ENCODE peak calls at places on chromosomes 12 and 14, in six cellular contexts. T, I, A, H, V and C are unnamed samples.

GRCh38 chr14:105091335-105092123 is 26.3 kb upstream of the GPR132 start:
- DNase-seq in T (no peak), H (no peak), A (peak), I (peak), V (peak), C (peak)

GRCh38 chr12:3275171-3276041 is 198.2 kb downstream of the TSPAN9 start:
- DNase-seq in I (peak), V (peak), H (peak), T (peak), A (peak), C (peak)

GRCh38 chr14:80427101-80427500 is 215.8 kb upstream of the DIO2 start:
- DNase-seq in H (no peak), A (no peak), I (no peak), T (no peak), V (no peak), C (no peak)

GRCh38 chr12:90235642-90236041 is 527.0 kb upstream of the ATP2B1 start:
- DNase-seq in T (no peak), I (no peak), H (no peak), V (no peak), A (no peak), C (no peak)

GRCh38 chr14:56221392-56222128 is 103.3 kb downstream of the PELI2 start:
- DNase-seq in H (no peak), A (no peak), V (no peak), I (no peak), T (no peak), C (no peak)

GRCh38 chr14:24806061-24806678 is 172.2 kb upstream of the GZMB start:
- DNase-seq in I (peak), H (peak), V (peak), T (peak), A (peak), C (peak)

GRCh38 chr14:68809524-68809923 is 16.7 kb upstream of the ZFP36L1 start:
- DNase-seq in V (no peak), I (no peak), H (no peak), A (no peak), T (no peak), C (no peak)

GRCh38 chr14:35196571-35196970 is 74.2 kb downstream of the PRORP start:
- DNase-seq in T (no peak), H (no peak), A (no peak), V (no peak), I (no peak), C (no peak)

GRCh38 chr14:61889914-61890351 is 127.7 kb downstream of the SNAPC1 start:
- DNase-seq in A (no peak), V (no peak), I (no peak), T (no peak), H (peak), C (no peak)

GRCh38 chr12:107801150-107801549 is 26.6 kb downstream of the ASCL4 start:
- DNase-seq in A (no peak), V (no peak), T (no peak), H (no peak), I (no peak), C (no peak)

GRCh38 chr12:94074970-94075695 is 73.2 kb upstream of the PLXNC1 start:
- DNase-seq in H (no peak), V (no peak), T (peak), A (peak), I (no peak), C (peak)

GRCh38 chr14:38336298-38336697 is 80.4 kb upstream of the CLEC14A start:
- DNase-seq in H (no peak), V (no peak), I (no peak), A (no peak), T (no peak), C (no peak)

GRCh38 chr12:27477049-27477448 is 30.5 kb downstream of the SMCO2 start:
- DNase-seq in V (no peak), A (no peak), I (no peak), H (no peak), T (no peak), C (no peak)

GRCh38 chr14:63383776-63384367 is 65.1 kb upstream of the GPHB5 start:
- DNase-seq in V (no peak), I (no peak), A (no peak), H (peak), T (no peak), C (no peak)

GRCh38 chr14:59583755-59584154 is 7.1 kb upstream of the CCDC175 start:
- DNase-seq in A (no peak), T (no peak), H (no peak), I (no peak), V (no peak), C (peak)

GRCh38 chr12:24600996-24601395 is 347.9 kb downstream of the BCAT1 start:
- DNase-seq in V (no peak), I (no peak), T (no peak), A (no peak), H (no peak), C (peak)

GRCh38 chr14:41824441-41824840 is 217.8 kb downstream of the LRFN5 start:
- DNase-seq in H (no peak), T (no peak), A (no peak), I (no peak), V (no peak), C (no peak)

GRCh38 chr12:109595321-109595902 is 21.8 kb downstream of the MVK start:
- DNase-seq in I (no peak), H (no peak), T (no peak), A (no peak), V (no peak), C (no peak)

GRCh38 chr12:9906888-9907287 is 25.3 kb downstream of the CLEC2A start:
- DNase-seq in I (no peak), A (no peak), V (no peak), H (no peak), T (no peak), C (no peak)

GRCh38 chr14:82447586-82447985 is 913.9 kb upstream of the SEL1L start:
- DNase-seq in I (no peak), V (no peak), T (no peak), A (no peak), H (no peak), C (no peak)

GRCh38 chr14:59239030-59239429 is 50.6 kb downstream of the DAAM1 start:
- DNase-seq in A (no peak), H (no peak), T (no peak), V (no peak), I (no peak), C (no peak)

GRCh38 chr12:118103231-118103600 is 595 bp downstream of the VSIG10 start:
- DNase-seq in H (no peak), I (peak), A (peak), T (no peak), V (peak), C (no peak)

GRCh38 chr12:46774011-46774633 is 51.7 kb downstream of the SLC38A4 start:
- DNase-seq in H (no peak), A (no peak), T (no peak), V (no peak), I (no peak), C (no peak)

GRCh38 chr12:51005671-51006070 is 20.5 kb downstream of the SLC11A2 start:
- DNase-seq in H (no peak), V (no peak), A (no peak), T (no peak), I (no peak), C (no peak)

GRCh38 chr12:53481957-53482586 is 17.2 kb downstream of the MAP3K12 start:
- DNase-seq in A (no peak), T (no peak), I (no peak), H (no peak), V (no peak), C (no peak)

GRCh38 chr14:69056389-69056788 is 77.3 kb upstream of the ACTN1 start:
- DNase-seq in H (no peak), V (no peak), T (no peak), I (no peak), A (no peak), C (no peak)

GRCh38 chr14:34943506-34943905 is 39.3 kb upstream of the SRP54 start:
- DNase-seq in V (no peak), I (no peak), A (no peak), T (no peak), H (no peak), C (no peak)

GRCh38 chr12:52992699-52993557 is 13.3 kb upstream of the EIF4B start:
- DNase-seq in A (peak), T (peak), I (peak), H (no peak), V (peak), C (peak)

GRCh38 chr14:99531221-99532096 is 50.2 kb downstream of the CCNK start:
- DNase-seq in H (no peak), T (no peak), I (no peak), A (no peak), V (no peak), C (no peak)

GRCh38 chr12:101552277-101552676 is 42.5 kb upstream of the MYBPC1 start:
- DNase-seq in T (no peak), H (no peak), A (peak), I (no peak), V (no peak), C (no peak)

GRCh38 chr12:11136075-11136474 is 1.6 kb upstream of the TAS2R30 start:
- DNase-seq in V (no peak), A (no peak), I (no peak), T (no peak), H (no peak), C (no peak)

GRCh38 chr12:55072093-55072492 is 52.3 kb downstream of the NEUROD4 start:
- DNase-seq in H (no peak), V (peak), I (no peak), A (peak), T (no peak), C (no peak)

GRCh38 chr14:31947680-31948580 is 129.2 kb upstream of the ARHGAP5 start:
- DNase-seq in V (no peak), I (no peak), H (no peak), A (no peak), T (no peak), C (no peak)

DNA sequence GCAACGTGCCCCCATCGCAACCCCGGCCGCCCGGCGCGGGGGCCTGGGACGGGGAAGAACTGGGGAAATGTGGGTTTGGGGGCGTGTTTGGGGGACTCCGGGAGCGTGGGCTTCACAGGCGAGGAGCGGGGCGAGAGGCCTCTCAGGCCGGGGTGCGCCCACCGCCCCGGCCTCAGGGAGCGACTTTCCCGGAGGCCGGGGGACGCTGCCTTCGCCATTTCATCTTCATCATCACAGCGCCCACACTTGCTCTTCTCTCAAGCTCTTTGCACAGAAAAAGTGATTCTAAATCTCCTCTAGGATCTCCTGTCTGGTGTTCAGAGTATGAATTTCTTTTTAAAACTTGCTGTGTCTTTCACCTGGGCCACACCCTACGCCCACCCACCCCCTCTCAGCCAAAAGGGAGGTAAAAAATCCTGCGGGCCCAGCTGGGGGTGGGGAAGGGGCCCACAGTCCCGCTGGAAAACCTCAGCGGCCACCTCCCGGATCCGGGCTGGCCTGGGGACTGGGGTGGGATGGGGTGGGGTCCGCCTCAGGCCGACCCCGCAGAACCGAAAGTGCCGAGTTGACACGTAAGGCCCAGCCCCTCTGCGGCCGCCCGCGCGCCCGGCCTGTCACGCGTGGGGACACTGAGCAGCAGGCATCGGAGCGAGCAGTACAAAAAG is 7.4 kb downstream of the CDKN1B start:
- DNase-seq in V (peak), A (peak), I (peak), T (peak), H (no peak), C (no peak)
- TF ChIP-seq POLR2A in V (no peak), A (no peak), I (no peak), T (peak), H (no peak), C (no peak)

DNA sequence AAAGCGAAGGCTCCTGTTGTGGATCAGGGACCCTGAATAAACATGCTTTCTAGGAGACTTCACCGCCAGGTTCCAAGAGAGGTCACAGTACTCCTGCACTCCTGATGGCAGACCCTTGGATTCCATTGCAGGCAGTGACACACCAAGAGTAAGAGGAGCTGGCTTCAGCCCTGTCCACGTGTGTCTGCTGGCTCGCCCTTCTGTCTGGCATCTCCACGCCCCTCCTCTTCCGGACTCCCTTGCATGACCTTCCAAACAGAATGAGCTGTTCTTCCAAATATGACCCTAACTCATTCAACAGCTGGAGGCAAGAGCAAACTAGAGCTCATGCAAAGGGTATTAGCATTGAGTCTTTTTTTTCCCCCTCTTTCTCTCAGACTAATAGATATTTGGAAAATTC is 233.0 kb upstream of the PLEKHG7 start:
- DNase-seq in A (no peak), T (no peak), V (no peak), H (no peak), I (no peak), C (no peak)
- TF ChIP-seq POLR2A in A (no peak), T (no peak), V (no peak), H (no peak), I (no peak), C (no peak)

GRCh38 chr14:57753821-57754220 is 112.1 kb downstream of the SLC35F4 start:
- DNase-seq in A (no peak), T (no peak), H (no peak), V (no peak), I (no peak), C (no peak)
- TF ChIP-seq POLR2A in A (no peak), T (no peak), H (no peak), V (no peak), I (no peak), C (no peak)

GRCh38 chr12:12892670-12893290 is 1.4 kb downstream of the GPRC5A start:
- DNase-seq in A (no peak), T (no peak), H (no peak), I (no peak), V (peak), C (no peak)
- TF ChIP-seq POLR2A in A (no peak), T (no peak), H (no peak), I (no peak), V (no peak), C (no peak)

GRCh38 chr12:63921157-63921556 is 76.7 kb downstream of the SRGAP1 start:
- DNase-seq in A (no peak), T (no peak), V (no peak), I (no peak), H (no peak), C (no peak)
- TF ChIP-seq POLR2A in A (no peak), T (no peak), V (no peak), I (no peak), H (no peak), C (no peak)

GRCh38 chr12:1277905-1278304 is 286.9 kb downstream of the ERC1 start:
- DNase-seq in V (no peak), T (no peak), H (no peak), A (no peak), I (no peak), C (no peak)

GRCh38 chr12:1273051-1273450 is 282.0 kb downstream of the ERC1 start:
- DNase-seq in T (no peak), V (no peak), I (no peak), H (no peak), A (no peak), C (no peak)

DNA sequence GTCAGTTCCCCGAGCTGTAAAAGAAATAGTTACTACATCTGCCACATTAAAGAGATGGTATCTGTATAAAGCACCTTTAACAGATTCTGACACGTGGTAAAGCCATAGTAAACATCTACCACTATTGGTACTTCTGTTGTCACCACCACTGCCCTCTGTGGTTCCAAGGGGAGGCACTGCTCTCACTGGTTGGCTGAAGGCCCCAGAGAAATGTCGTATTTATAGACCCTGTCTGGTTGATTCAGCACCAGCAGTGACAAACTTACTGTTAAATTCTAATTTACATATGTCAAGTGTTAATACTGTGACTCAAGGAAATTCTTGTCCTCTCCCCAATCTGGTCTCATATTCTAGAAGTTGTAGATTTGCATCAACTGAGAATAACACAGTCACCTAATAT is 281.1 kb downstream of the ERC1 start:
- DNase-seq in T (no peak), H (no peak), A (no peak), V (no peak), I (no peak), C (no peak)
- TF ChIP-seq POLR2A in T (no peak), H (no peak), A (no peak), V (no peak), I (no peak), C (no peak)

GRCh38 chr12:47841910-47842309 is 22.2 kb upstream of the HDAC7 start:
- DNase-seq in H (no peak), I (no peak), T (no peak), V (no peak), A (no peak), C (no peak)
- TF ChIP-seq POLR2A in H (no peak), I (no peak), T (no peak), V (no peak), A (no peak), C (no peak)